ENCODE peak calls at places on chromosomes 6 and 20, in seven cellular contexts. N, Q, I, V, P, U and E are unnamed samples.

GRCh38 chr6:45576648-45577624 is 199.2 kb upstream of the SUPT3H start:
- DNase-seq in U (no peak), I (no peak), P (no peak), V (peak; percentile 84), N (no peak), Q (no peak), E (peak; percentile 72)

GRCh38 chr20:2859330-2860121 is 13.8 kb upstream of the PTPRA start:
- DNase-seq in P (no peak), U (no peak), V (no peak), I (no peak), N (no peak), Q (no peak), E (no peak)

GRCh38 chr6:22636450-22636849 is 67.1 kb downstream of the HDGFL1 start:
- DNase-seq in I (no peak), U (no peak), N (no peak), V (no peak), P (no peak), Q (no peak), E (no peak)

GRCh38 chr6:37487891-37488290 is 11.8 kb downstream of the CCDC167 start:
- DNase-seq in P (no peak), V (no peak), Q (no peak), I (peak; percentile 42), U (no peak), N (no peak), E (no peak)

GRCh38 chr6:39137235-39137634 is 22.2 kb upstream of the SAYSD1 start:
- DNase-seq in N (peak; percentile 69), I (peak; percentile 65), U (peak; percentile 81), Q (no peak), P (no peak), V (no peak), E (no peak)

GRCh38 chr20:48295445-48295903 is 510.2 kb upstream of the SULF2 start:
- DNase-seq in N (peak; percentile 80), U (peak; percentile 75), I (no peak), P (no peak), Q (no peak), V (no peak), E (no peak)

GRCh38 chr20:36399147-36399968 is 93.2 kb downstream of the DLGAP4 start:
- DNase-seq in V (no peak), I (no peak), N (peak; percentile 32), U (peak; percentile 57), Q (no peak), P (no peak), E (no peak)

GRCh38 chr20:38298768-38299288 is 5.1 kb upstream of the BPI start:
- DNase-seq in N (no peak), P (peak; percentile 90), U (peak; percentile 41), I (peak; percentile 70), V (peak; percentile 89), Q (peak; percentile 92), E (peak; percentile 79)

GRCh38 chr6:104753251-104753650 is 106.5 kb downstream of the HACE1 start:
- DNase-seq in U (no peak), P (no peak), N (no peak), Q (no peak), I (no peak), V (no peak), E (no peak)

GRCh38 chr6:8627085-8627861 is 191.9 kb upstream of the SLC35B3 start:
- DNase-seq in V (no peak), Q (no peak), U (peak; percentile 13), I (no peak), P (no peak), N (no peak), E (no peak)

GRCh38 chr20:25249198-25249931 is 1.5 kb downstream of the PYGB start:
- DNase-seq in P (no peak), N (no peak), Q (no peak), I (no peak), U (peak; percentile 3), V (no peak), E (no peak)

GRCh38 chr20:51345601-51346101 is 196.9 kb downstream of the NFATC2 start:
- DNase-seq in I (no peak), V (no peak), P (peak; percentile 40), U (no peak), N (no peak), Q (peak; percentile 54), E (no peak)

GRCh38 chr20:38934530-38934929 is 8.3 kb downstream of the FAM83D start:
- DNase-seq in N (no peak), V (no peak), U (no peak), I (no peak), Q (no peak), P (no peak), E (no peak)

GRCh38 chr6:38080889-38081288 is 261.4 kb downstream of the ZFAND3 start:
- DNase-seq in N (no peak), P (no peak), V (no peak), I (no peak), U (peak; percentile 19), Q (no peak), E (no peak)

GRCh38 chr20:41005361-41005729 is 23.3 kb upstream of the TOP1 start:
- DNase-seq in V (peak; percentile 86), U (peak; percentile 86), I (peak; percentile 90), P (no peak), N (no peak), Q (peak; percentile 93), E (peak; percentile 86)

GRCh38 chr6:163252132-163252729 is 162.3 kb upstream of the QKI start:
- DNase-seq in U (no peak), P (no peak), V (no peak), N (no peak), Q (no peak), I (no peak), E (no peak)

GRCh38 chr6:161274488-161274858 is 612 bp upstream of the AGPAT4 start:
- DNase-seq in P (no peak), V (no peak), I (no peak), N (no peak), Q (no peak), U (no peak), E (no peak)

GRCh38 chr6:110511401-110511800 is 35.0 kb upstream of the SLC22A16 start:
- DNase-seq in I (no peak), U (no peak), P (no peak), Q (no peak), V (no peak), N (no peak), E (no peak)

GRCh38 chr20:24236963-24237362 is 232.5 kb upstream of the SYNDIG1 start:
- DNase-seq in Q (no peak), U (no peak), I (no peak), P (no peak), V (no peak), N (no peak), E (no peak)

DNA sequence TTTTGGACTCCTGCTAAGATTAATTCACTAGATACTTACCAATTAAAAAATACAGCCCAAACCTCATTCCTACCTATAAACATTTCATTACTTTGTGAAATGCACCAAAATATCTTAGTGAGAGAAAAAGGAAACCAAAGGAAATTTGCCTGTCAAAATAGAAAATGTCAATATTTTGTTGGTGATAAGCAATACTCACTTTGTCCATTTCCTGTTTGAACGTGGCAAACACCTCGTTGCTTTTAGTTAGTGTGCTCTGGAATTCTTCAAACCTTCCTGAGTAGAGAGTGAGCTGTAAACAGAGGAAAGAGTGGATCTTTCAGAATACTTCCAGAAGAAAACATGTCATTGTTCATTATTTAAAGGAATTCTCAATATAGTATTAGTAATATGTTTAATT is 44.2 kb downstream of the TXLNB start:
- DNase-seq in P (no peak), I (no peak), V (no peak), Q (no peak), N (no peak), U (no peak), E (no peak)
- H3K4me3 ChIP-seq in P (no peak overlapping the region), I (no peak overlapping the region), V (no peak overlapping the region), Q (no peak overlapping the region), N (no peak overlapping the region), U (no peak overlapping the region), E (no peak overlapping the region)

DNA sequence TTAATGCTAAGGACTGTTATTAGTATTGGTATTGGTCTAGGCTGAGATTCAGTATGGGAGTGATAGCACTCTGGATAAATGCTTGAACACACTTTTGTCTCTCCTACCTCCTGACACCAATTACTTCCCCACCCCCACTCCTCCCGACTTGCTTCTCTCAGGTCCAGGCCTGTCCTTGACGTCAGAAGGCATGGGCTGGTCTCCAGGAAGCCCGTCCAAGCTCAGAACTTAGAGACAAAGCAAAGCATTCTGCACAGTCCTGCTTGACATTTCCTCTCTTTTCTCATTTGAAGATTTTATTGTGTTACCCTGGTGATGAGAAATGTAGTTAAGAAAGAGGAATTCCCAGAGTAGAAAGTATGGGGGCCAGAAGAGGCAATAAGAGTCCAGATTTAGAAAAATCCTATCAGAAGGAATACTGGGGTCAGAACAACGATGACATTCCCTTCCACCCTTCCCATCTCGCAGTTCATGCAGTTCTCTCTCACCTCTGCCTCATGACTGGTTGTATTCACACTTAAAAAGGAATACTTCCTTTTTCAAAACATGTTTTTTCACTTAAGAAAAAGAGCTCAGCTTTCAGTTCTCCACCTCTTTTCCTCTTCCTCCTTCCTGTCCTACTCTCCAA is 18.3 kb upstream of the FAM184A start:
- DNase-seq in U (peak; percentile 44), P (no peak), V (no peak), N (no peak), I (no peak), Q (peak; percentile 83), E (peak; percentile 83)
- H3K27ac ChIP-seq in U (peak overlapping the region; percentile 27), P (no peak overlapping the region), V (peak overlapping the region; percentile 61), N (no peak overlapping the region), I (no peak overlapping the region), Q (peak overlapping the region; percentile 18), E (peak overlapping the region; percentile 66)

DNA sequence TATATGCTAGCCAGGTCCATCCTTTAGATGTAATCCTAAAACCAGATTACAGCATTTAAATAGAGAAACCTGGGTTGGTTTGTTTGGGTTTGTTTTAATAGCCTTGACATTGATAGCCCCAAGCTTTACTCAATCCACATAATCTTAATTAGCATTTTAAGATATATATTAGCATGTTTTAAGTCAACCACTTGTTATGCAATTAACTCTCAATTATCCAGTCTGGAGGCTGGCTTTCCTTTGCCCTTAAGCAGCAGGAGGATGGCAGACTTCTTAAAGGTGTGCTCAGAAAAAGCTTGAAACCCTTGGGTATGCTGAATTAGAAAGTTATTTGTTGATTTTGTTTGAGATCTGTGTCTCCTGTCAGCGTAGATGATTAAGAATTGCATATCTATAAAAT is 46.3 kb upstream of the SMIM28 start:
- DNase-seq in I (no peak), Q (no peak), U (no peak), V (no peak), N (no peak), P (no peak), E (no peak)
- H3K4me3 ChIP-seq in I (no peak overlapping the region), Q (no peak overlapping the region), U (no peak overlapping the region), V (no peak overlapping the region), N (no peak overlapping the region), P (no peak overlapping the region), E (no peak overlapping the region)

DNA sequence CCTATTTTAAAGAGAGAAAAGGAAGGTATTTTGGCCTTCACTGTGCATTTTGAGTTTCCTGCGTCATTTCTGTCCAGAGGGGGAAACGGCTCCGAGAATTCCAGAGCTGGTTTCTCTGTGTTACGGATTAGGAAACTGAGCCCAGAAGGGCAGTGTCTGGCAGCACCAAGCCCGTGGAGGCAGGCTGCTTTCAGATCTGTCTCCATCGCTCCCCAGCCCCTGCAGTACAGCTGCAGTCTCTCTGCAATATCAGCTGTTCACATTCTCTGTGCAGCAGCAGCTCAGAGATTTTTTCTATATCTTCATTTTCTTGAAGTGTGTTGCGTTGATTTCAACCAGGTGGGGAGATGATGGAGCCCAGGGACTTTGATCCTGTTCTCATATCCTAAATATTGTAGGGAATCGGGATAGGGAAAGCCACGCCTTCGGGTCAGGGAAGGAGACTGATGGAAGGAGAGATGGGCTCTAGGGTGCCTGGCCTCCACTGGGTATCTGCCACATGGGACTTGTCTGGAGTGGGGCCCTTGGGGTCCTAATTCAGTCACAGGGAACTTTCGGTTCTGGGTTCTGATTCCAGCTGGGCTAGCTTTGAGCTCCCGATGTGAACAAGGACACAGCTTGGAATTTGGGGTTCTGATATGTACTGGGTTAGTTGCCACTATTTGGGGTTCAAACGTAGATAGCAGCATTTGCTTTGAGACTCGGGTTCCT is 2.8 kb downstream of the ANKRD60 start:
- DNase-seq in U (no peak), N (no peak), V (no peak), Q (peak; percentile 5), I (no peak), P (no peak), E (no peak)
- H3K27ac ChIP-seq in U (no peak overlapping the region), N (no peak overlapping the region), V (no peak overlapping the region), Q (no peak overlapping the region), I (no peak overlapping the region), P (no peak overlapping the region), E (no peak overlapping the region)